ENCODE peak calls at places on chromosomes 5 and 9, in nine cellular contexts. D is left ventricle myocardium superior; B is upper lobe of left lung; V is Panc1; J is HepG2; U is A549; Z is psoas muscle; K is effector memory CD8-positive, alpha-beta T cell; Y is upper lobe of right lung. O is an unnamed sample.

GRCh38 chr5:169873642-169874041 is 106.7 kb downstream of the INSYN2B start:
- ATAC-seq in D (peak), B (peak), V (no peak), J (no peak), U (no peak), Z (peak), K (no peak), Y (peak), O (no peak)

GRCh38 chr9:2158729-2159128 is 143.6 kb downstream of the SMARCA2 start:
- ATAC-seq in D (no peak), B (no peak), V (no peak), J (no peak), U (no peak), Z (no peak), K (no peak), Y (no peak), O (no peak)

GRCh38 chr9:131706608-131706970 is 33.3 kb downstream of the RAPGEF1 start:
- ATAC-seq in D (no peak), B (no peak), V (no peak), J (peak), U (no peak), Z (no peak), K (no peak), Y (no peak), O (no peak)

GRCh38 chr5:150053695-150054392 is 32.5 kb downstream of the CSF1R start:
- ATAC-seq in D (no peak), B (no peak), V (no peak), J (no peak), U (no peak), Z (no peak), K (no peak), Y (no peak), O (no peak)

GRCh38 chr9:133397370-133397769 is 20.4 kb downstream of the REXO4 start:
- ATAC-seq in D (no peak), B (no peak), V (peak), J (no peak), U (peak), Z (no peak), K (no peak), Y (no peak), O (no peak)

GRCh38 chr9:21825637-21826036 is 23.2 kb downstream of the MTAP start:
- ATAC-seq in D (no peak), B (no peak), V (no peak), J (no peak), U (no peak), Z (no peak), K (no peak), Y (no peak), O (no peak)

GRCh38 chr5:17061973-17062470 is 125.9 kb upstream of the MYO10 start:
- ATAC-seq in D (no peak), B (peak), V (no peak), J (no peak), U (peak), Z (no peak), K (no peak), Y (no peak), O (no peak)

GRCh38 chr5:9347541-9348295 is 198.2 kb downstream of the SEMA5A start:
- ATAC-seq in D (no peak), B (no peak), V (no peak), J (no peak), U (no peak), Z (no peak), K (no peak), Y (no peak), O (no peak)

GRCh38 chr5:86974910-86975309 is 292.8 kb upstream of the RASA1 start:
- ATAC-seq in D (peak), B (no peak), V (no peak), J (no peak), U (no peak), Z (no peak), K (no peak), Y (peak), O (no peak)

GRCh38 chr9:127267793-127268507 is 3.4 kb downstream of the GARNL3 start:
- ATAC-seq in D (peak), B (no peak), V (no peak), J (no peak), U (no peak), Z (no peak), K (no peak), Y (no peak), O (no peak)

GRCh38 chr5:132095077-132095744 is 21.6 kb downstream of the CSF2 start:
- ATAC-seq in D (peak), B (no peak), V (peak), J (no peak), U (no peak), Z (no peak), K (peak), Y (peak), O (no peak)

GRCh38 chr5:57491369-57491965 is 8.9 kb upstream of the ACTBL2 start:
- ATAC-seq in D (no peak), B (no peak), V (no peak), J (no peak), U (no peak), Z (no peak), K (no peak), Y (no peak), O (peak)

GRCh38 chr9:85024374-85024773 is 354.8 kb downstream of the NTRK2 start:
- ATAC-seq in D (peak), B (no peak), V (no peak), J (no peak), U (no peak), Z (no peak), K (no peak), Y (no peak), O (no peak)

GRCh38 chr5:107594253-107595045 is 76.3 kb downstream of the EFNA5 start:
- ATAC-seq in D (peak), B (no peak), V (no peak), J (no peak), U (peak), Z (peak), K (no peak), Y (peak), O (peak)

GRCh38 chr5:145750194-145750593 is 84.9 kb downstream of the PRELID2 start:
- ATAC-seq in D (peak), B (no peak), V (no peak), J (no peak), U (no peak), Z (no peak), K (no peak), Y (no peak), O (peak)

GRCh38 chr5:44935871-44936270 is 127.1 kb downstream of the MRPS30 start:
- ATAC-seq in D (no peak), B (no peak), V (no peak), J (no peak), U (no peak), Z (no peak), K (no peak), Y (no peak), O (no peak)

GRCh38 chr5:154779105-154779504 is 23.9 kb downstream of the LARP1 start:
- ATAC-seq in D (no peak), B (no peak), V (peak), J (peak), U (peak), Z (peak), K (no peak), Y (no peak), O (peak)

GRCh38 chr5:97838214-97838613 is 655.2 kb upstream of the RIOK2 start:
- ATAC-seq in D (peak), B (no peak), V (peak), J (no peak), U (no peak), Z (peak), K (no peak), Y (no peak), O (peak)